ENCODE peak calls at places on chromosomes 2 and 18, in ten cellular contexts. U is HFF-Myc; T is stimulated activated CD8-positive, alpha-beta memory T cell treated with anti-CD3 and anti-CD28 coated beads, Interleukin-4, amount 100 ng/mL, for 48 hours; C is hippocampal formation; R is NCI-H526; O is WERI-Rb-1; E is BJ; X is AG20443; D is CD8-positive, alpha-beta T cell; S is CD4-positive, alpha-beta memory T cell. P is an unnamed sample.

GRCh38 chr2:170155723-170156253 is 22.2 kb upstream of the MYO3B start:
- DNase-seq in R (no peak), T (no peak), E (no peak), U (no peak), C (no peak), X (no peak), S (no peak), D (no peak), O (no peak), P (no peak)

GRCh38 chr2:45814951-45815621 is 163.6 kb downstream of the PRKCE start:
- DNase-seq in O (peak; percentile 50), E (no peak), X (no peak), R (no peak), T (no peak), U (no peak), D (no peak), S (no peak), C (no peak), P (no peak)

GRCh38 chr18:47931707-47932103 is 1.2 kb upstream of the SMAD2 start:
- DNase-seq in E (no peak), O (peak; percentile 64), U (no peak), X (no peak), T (no peak), D (peak; percentile 5), S (peak; percentile 53), C (no peak), R (peak; percentile 69), P (no peak)

GRCh38 chr2:204109681-204110080 is 173.1 kb downstream of the ICOS start:
- DNase-seq in X (no peak), T (peak; percentile 35), D (no peak), S (peak; percentile 0), U (no peak), O (no peak), E (no peak), C (no peak), R (no peak), P (no peak)

GRCh38 chr18:30234755-30235154 is 807.8 kb downstream of the DSC3 start:
- DNase-seq in E (no peak), D (no peak), O (no peak), U (no peak), C (no peak), T (no peak), X (no peak), S (no peak), R (no peak), P (no peak)

GRCh38 chr2:113979172-113980128 is 89.6 kb downstream of the ACTR3 start:
- DNase-seq in R (no peak), C (no peak), D (peak; percentile 6), E (no peak), T (peak; percentile 86), U (no peak), S (peak; percentile 42), X (no peak), O (peak; percentile 22), P (no peak)

GRCh38 chr18:42758851-42759250 is 356.6 kb downstream of the RIT2 start:
- DNase-seq in U (no peak), R (no peak), S (no peak), C (no peak), D (no peak), T (no peak), E (no peak), X (no peak), O (no peak), P (no peak)

GRCh38 chr2:199456383-199457146 is 1.2 kb downstream of the SATB2 start:
- DNase-seq in X (no peak), C (no peak), T (no peak), E (no peak), U (no peak), S (no peak), O (no peak), R (peak; percentile 17), D (no peak), P (no peak)

GRCh38 chr18:48955528-48956261 is 4.9 kb upstream of the SMAD7 start:
- DNase-seq in D (no peak), R (no peak), E (peak; percentile 78), O (no peak), C (no peak), X (peak; percentile 76), T (no peak), U (no peak), S (peak; percentile 61), P (no peak)

GRCh38 chr18:31217455-31217854 is 54.8 kb upstream of the DSC1 start:
- DNase-seq in D (no peak), E (no peak), O (no peak), X (no peak), S (no peak), T (no peak), C (no peak), U (no peak), R (no peak), P (no peak)

GRCh38 chr18:35239314-35239713 is 1.5 kb upstream of the ZNF397 start:
- DNase-seq in E (no peak), O (no peak), T (no peak), S (no peak), X (no peak), R (no peak), U (no peak), C (no peak), D (no peak), P (no peak)

GRCh38 chr2:157825885-157826284 is 50.2 kb downstream of the ACVR1 start:
- DNase-seq in D (no peak), U (no peak), R (peak; percentile 9), T (no peak), E (no peak), O (peak; percentile 42), X (peak; percentile 68), C (no peak), S (no peak), P (peak; percentile 77)

GRCh38 chr2:232365621-232366321 is 12.8 kb upstream of the ALPP start:
- DNase-seq in U (no peak), X (peak; percentile 67), T (peak; percentile 35), R (no peak), D (no peak), O (peak; percentile 83), E (no peak), S (no peak), C (no peak), P (peak; percentile 17)

GRCh38 chr2:241598487-241598886 is 38.5 kb downstream of the THAP4 start:
- DNase-seq in U (no peak), S (no peak), E (no peak), C (no peak), O (peak; percentile 46), R (no peak), X (no peak), D (no peak), T (no peak), P (no peak)

GRCh38 chr2:98795535-98795902 is 64.6 kb upstream of the MGAT4A start:
- DNase-seq in S (no peak), E (no peak), C (no peak), T (no peak), O (no peak), U (no peak), X (no peak), D (no peak), R (no peak), P (no peak)

GRCh38 chr18:23484783-23485182 is 18.5 kb upstream of the RMC1 start:
- DNase-seq in E (no peak), O (no peak), C (no peak), U (no peak), R (no peak), S (no peak), X (no peak), T (no peak), D (no peak), P (no peak)

GRCh38 chr18:57440331-57441101 is 5.3 kb downstream of the ONECUT2 start:
- DNase-seq in T (no peak), R (no peak), S (no peak), U (no peak), D (no peak), C (no peak), O (no peak), X (no peak), E (no peak), P (no peak)

GRCh38 chr18:54737986-54738385 is 90.3 kb upstream of the RAB27B start:
- DNase-seq in X (no peak), R (no peak), E (no peak), T (no peak), S (no peak), D (no peak), U (no peak), O (no peak), C (no peak), P (no peak)

GRCh38 chr2:21018290-21018689 is 25.6 kb downstream of the APOB start:
- DNase-seq in R (no peak), D (no peak), O (no peak), T (no peak), X (no peak), S (no peak), U (no peak), E (no peak), C (no peak), P (no peak)

GRCh38 chr2:9778012-9778411 is 65.3 kb upstream of the TAF1B start:
- DNase-seq in X (no peak), T (peak; percentile 59), O (peak; percentile 60), U (no peak), R (no peak), C (no peak), D (no peak), E (no peak), S (no peak), P (no peak)

GRCh38 chr2:10128420-10128819 is 5.9 kb downstream of the RRM2 start:
- DNase-seq in S (no peak), U (no peak), C (no peak), D (no peak), X (no peak), R (no peak), T (no peak), E (no peak), O (no peak), P (no peak)

GRCh38 chr2:105294844-105295481 is 34.6 kb downstream of the TGFBRAP1 start:
- DNase-seq in D (no peak), T (peak; percentile 31), O (peak; percentile 70), R (peak; percentile 58), S (peak; percentile 10), C (peak; percentile 68), U (peak; percentile 44), X (peak; percentile 88), E (peak; percentile 17), P (no peak)

GRCh38 chr2:187769437-187769836 is 215.2 kb upstream of the TFPI start:
- DNase-seq in O (no peak), E (no peak), C (no peak), R (no peak), D (no peak), X (no peak), T (no peak), U (no peak), S (no peak), P (no peak)

GRCh38 chr2:98869272-98869641 is 66.8 kb downstream of the CRACDL start:
- DNase-seq in O (no peak), C (no peak), D (no peak), E (no peak), S (no peak), U (no peak), X (no peak), R (no peak), T (no peak), P (peak; percentile 97)

GRCh38 chr2:232455426-232456255 is at the start of gene ALPI:
- DNase-seq in D (no peak), T (no peak), R (no peak), S (no peak), O (peak; percentile 5), X (no peak), U (no peak), C (no peak), E (no peak), P (no peak)

GRCh38 chr18:42620585-42620984 is 494.9 kb downstream of the RIT2 start:
- DNase-seq in R (no peak), D (no peak), S (no peak), O (no peak), U (no peak), C (no peak), T (no peak), E (no peak), X (no peak), P (no peak)

GRCh38 chr2:10412380-10412779 is 35.7 kb downstream of the ODC1 start:
- DNase-seq in U (no peak), X (peak; percentile 41), R (no peak), D (no peak), E (no peak), O (peak; percentile 78), C (no peak), S (no peak), T (peak; percentile 61), P (no peak)

GRCh38 chr2:207291287-207292249 is 125.8 kb upstream of the KLF7 start:
- DNase-seq in O (no peak), C (no peak), S (no peak), R (no peak), T (no peak), D (no peak), U (no peak), X (no peak), E (no peak), P (no peak)